ENCODE peak calls at places on chromosome 9, in eight cellular contexts. Q is effector memory CD4-positive, alpha-beta T cell; P is left ventricle myocardium inferior; J is body of pancreas; C is SJCRH30; Z is BE2C; G is stomach; F is endothelial cell of umbilical vein. E is an unnamed sample.

GRCh38 chr9:134366223-134367031 is 40.2 kb downstream of the RXRA start:
- DNase-seq in J (peak; percentile 94), G (peak; percentile 91), Z (peak; percentile 92), Q (no peak), F (peak; percentile 77), C (no peak), P (peak; percentile 92), E (peak; percentile 97)

GRCh38 chr9:2132484-2133082 is 117.4 kb downstream of the SMARCA2 start:
- DNase-seq in Z (no peak), F (peak; percentile 42), Q (no peak), P (no peak), G (no peak), J (no peak), C (no peak), E (peak; percentile 71)

GRCh38 chr9:18023332-18023731 is 444.5 kb downstream of the SH3GL2 start:
- DNase-seq in F (peak; percentile 39), Z (no peak), G (no peak), P (no peak), Q (no peak), J (no peak), C (no peak), E (peak; percentile 1)

GRCh38 chr9:87569008-87569908 is 71.6 kb downstream of the DAPK1 start:
- DNase-seq in C (no peak), G (no peak), J (peak; percentile 48), Q (no peak), F (peak; percentile 95), P (no peak), Z (peak; percentile 89), E (no peak)

GRCh38 chr9:105063665-105064247 is 135.8 kb upstream of the ABCA1 start:
- DNase-seq in F (no peak), G (no peak), Z (no peak), J (peak; percentile 31), P (no peak), Q (no peak), C (no peak), E (peak; percentile 85)

GRCh38 chr9:36407122-36407723 is 7.2 kb upstream of the RNF38 start:
- DNase-seq in C (peak; percentile 36), Q (peak; percentile 54), J (peak; percentile 72), Z (peak; percentile 55), F (peak; percentile 71), G (peak; percentile 66), P (no peak), E (peak; percentile 83)

GRCh38 chr9:89605181-89606048 is 603 bp downstream of the GADD45G start:
- DNase-seq in P (peak; percentile 69), Q (peak; percentile 31), C (peak; percentile 61), J (peak; percentile 71), Z (peak; percentile 62), F (peak; percentile 42), G (peak; percentile 57), E (peak; percentile 51)

GRCh38 chr9:133429641-133430161 is 7.5 kb downstream of the ADAMTS13 start:
- DNase-seq in Z (peak; percentile 73), J (peak; percentile 50), Q (no peak), F (peak; percentile 8), P (no peak), G (peak; percentile 65), C (no peak), E (peak; percentile 10)

GRCh38 chr9:136098844-136099243 is 3.8 kb upstream of the NACC2 start:
- DNase-seq in F (no peak), Q (no peak), P (no peak), G (no peak), Z (no peak), C (no peak), J (no peak), E (no peak)

GRCh38 chr9:134633362-134634142 is 8.1 kb upstream of the COL5A1 start:
- DNase-seq in G (no peak), J (no peak), Z (peak; percentile 6), C (no peak), P (peak; percentile 6), F (no peak), Q (no peak), E (no peak)

GRCh38 chr9:4301302-4301701 is 1.4 kb upstream of the GLIS3 start:
- DNase-seq in G (no peak), P (no peak), J (no peak), C (no peak), Q (no peak), F (no peak), Z (no peak), E (peak; percentile 76)

GRCh38 chr9:13728121-13728520 is 448.6 kb upstream of the MPDZ start:
- DNase-seq in J (no peak), C (peak; percentile 69), F (peak; percentile 30), G (no peak), Z (no peak), P (no peak), Q (no peak), E (no peak)

GRCh38 chr9:124133752-124134151 is 122.2 kb downstream of the LHX2 start:
- DNase-seq in F (peak; percentile 68), Q (no peak), G (peak; percentile 57), Z (peak; percentile 33), J (peak; percentile 53), C (peak; percentile 54), P (no peak), E (peak; percentile 27)

GRCh38 chr9:124128568-124128967 is 117.0 kb downstream of the LHX2 start:
- DNase-seq in P (no peak), Q (no peak), Z (no peak), G (no peak), C (no peak), J (no peak), F (no peak), E (no peak)

GRCh38 chr9:124132671-124133147 is 121.1 kb downstream of the LHX2 start:
- DNase-seq in G (no peak), Z (no peak), J (no peak), F (peak; percentile 49), Q (no peak), P (no peak), C (no peak), E (no peak)

GRCh38 chr9:124127290-124127646 is 115.7 kb downstream of the LHX2 start:
- DNase-seq in J (no peak), P (no peak), C (no peak), F (no peak), Q (no peak), Z (no peak), G (no peak), E (no peak)

GRCh38 chr9:124130277-124131075 is 118.9 kb downstream of the LHX2 start:
- DNase-seq in J (no peak), G (no peak), Q (no peak), P (no peak), F (peak; percentile 18), C (no peak), Z (peak; percentile 29), E (no peak)
- H3K9me3 ChIP-seq in J (no peaks in the 10 kb centered on the region), G (no peaks in the 10 kb centered on the region), Q (no peaks in the 10 kb centered on the region), P (no peaks in the 10 kb centered on the region), F (no peaks in the 10 kb centered on the region), C (no peaks in the 10 kb centered on the region), Z (no peaks in the 10 kb centered on the region), E (no peaks in the 10 kb centered on the region)

GRCh38 chr9:95511952-95512750 is 4.6 kb downstream of the PTCH1 start:
- DNase-seq in Z (peak; percentile 69), J (no peak), G (no peak), F (no peak), C (peak; percentile 71), Q (no peak), P (no peak), E (peak; percentile 26)
- H3K4me3 ChIP-seq in Z (peak overlapping the region; percentile 66), J (no peak overlapping the region), G (peak overlapping the region; percentile 78), F (peak overlapping the region; percentile 98), C (peak overlapping the region; percentile 86), Q (no peak overlapping the region), P (peak overlapping the region; percentile 96), E (peak overlapping the region; percentile 96)

GRCh38 chr9:73118898-73119554 is 32.6 kb upstream of the ANXA1 start:
- DNase-seq in J (no peak), C (no peak), G (no peak), P (no peak), Q (no peak), F (peak; percentile 74), Z (no peak), E (peak; percentile 58)
- H3K4me1 ChIP-seq in J (no peaks in the 10 kb centered on the region), C (peaks cover 3% of the 10 kb centered on the region), G (no peaks in the 10 kb centered on the region), P (no peaks in the 10 kb centered on the region), Q (peaks cover 15% of the 10 kb centered on the region), F (peaks cover 27% of the 10 kb centered on the region), Z (no peaks in the 10 kb centered on the region), E (peaks cover 18% of the 10 kb centered on the region)

DNA sequence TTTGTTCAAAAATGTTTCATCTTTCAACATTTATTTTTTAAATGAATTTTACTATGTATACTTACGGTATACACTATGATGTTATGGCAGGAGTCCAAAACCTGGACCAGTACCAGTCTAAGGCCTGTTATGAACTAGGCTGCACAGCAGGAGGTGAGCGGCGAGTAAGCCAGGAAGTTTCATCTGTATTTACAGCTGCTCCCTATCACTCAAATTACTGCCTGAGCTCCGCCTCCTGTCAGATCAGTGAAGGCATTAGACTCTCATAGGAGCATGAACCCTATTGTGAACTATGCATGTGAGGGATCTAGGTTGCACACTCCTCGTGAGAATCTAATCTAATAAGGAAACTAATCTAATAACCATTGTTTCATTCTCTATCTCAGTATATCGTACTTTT is 715.5 kb upstream of the PTPRD start:
- DNase-seq in Q (no peak), P (no peak), G (no peak), J (no peak), Z (no peak), C (peak; percentile 78), F (no peak), E (no peak)
- H3K9me3 ChIP-seq in Q (no peaks in the 10 kb centered on the region), P (peaks cover 8% of the 10 kb centered on the region), G (no peaks in the 10 kb centered on the region), J (no peaks in the 10 kb centered on the region), Z (no peaks in the 10 kb centered on the region), C (no peaks in the 10 kb centered on the region), F (no peaks in the 10 kb centered on the region), E (no peaks in the 10 kb centered on the region)

DNA sequence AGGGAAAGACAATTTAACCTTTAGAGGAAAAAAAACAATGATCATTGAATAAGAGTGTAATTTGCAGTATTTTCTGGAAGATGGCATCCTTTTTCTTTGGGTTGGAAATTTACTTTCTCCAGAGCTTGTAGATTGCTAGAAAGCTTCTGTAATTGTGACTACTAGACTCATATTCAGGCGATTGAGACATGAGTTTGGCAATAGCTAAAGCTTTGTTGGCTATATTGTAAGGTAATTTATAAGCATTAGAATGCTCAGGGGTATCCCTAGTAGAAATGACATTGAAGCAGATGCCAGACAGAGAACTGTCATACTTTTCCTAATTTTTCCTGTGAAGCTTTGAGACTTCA is 115.3 kb downstream of the UNC13B start:
- DNase-seq in Q (no peak), F (peak; percentile 17), G (no peak), J (no peak), C (no peak), Z (no peak), P (no peak), E (peak; percentile 17)
- H3K4me3 ChIP-seq in Q (no peak overlapping the region), F (no peak overlapping the region), G (no peak overlapping the region), J (no peak overlapping the region), C (no peak overlapping the region), Z (no peak overlapping the region), P (peak overlapping the region; percentile 48), E (peak overlapping the region; percentile 75)